ENCODE peak calls at places on chromosomes 6 and 20, in eight cellular contexts. E is CD8-positive, alpha-beta T cell; C is cardiac fibroblast; K is AG04450; Q is pancreas; S is HepG2; W is hepatocyte; G is epithelial cell of esophagus. N is an unnamed sample.

GRCh38 chr6:13048113-13048512 is 280.2 kb downstream of the TBC1D7 start:
- DNase-seq in E (no peak), C (no peak), K (no peak), Q (no peak), S (no peak), W (no peak), G (peak; percentile 59), N (no peak)

GRCh38 chr6:165662671-165663282 is at the start of gene PDE10A:
- DNase-seq in E (no peak), C (peak; percentile 89), K (no peak), Q (no peak), S (no peak), W (peak; percentile 56), G (peak; percentile 12), N (no peak)

GRCh38 chr6:45703041-45703739 is 312.5 kb downstream of the CLIC5 start:
- DNase-seq in E (no peak), C (no peak), K (peak; percentile 15), Q (no peak), S (no peak), W (no peak), G (peak; percentile 53), N (no peak)

GRCh38 chr6:163165922-163166321 is 248.6 kb upstream of the QKI start:
- DNase-seq in E (no peak), C (no peak), K (no peak), Q (no peak), S (no peak), W (no peak), G (no peak), N (no peak)

GRCh38 chr20:15882553-15882952 is 690.7 kb downstream of the KIF16B start:
- DNase-seq in E (no peak), C (no peak), K (no peak), Q (no peak), S (no peak), W (no peak), G (no peak), N (no peak)

GRCh38 chr6:140855520-140855919 is 1277.2 kb upstream of the GJE1 start:
- DNase-seq in E (no peak), C (no peak), K (no peak), Q (no peak), S (no peak), W (no peak), G (peak; percentile 41), N (no peak)

GRCh38 chr6:71012871-71013456 is 56.1 kb upstream of the B3GAT2 start:
- DNase-seq in E (no peak), C (peak; percentile 69), K (no peak), Q (no peak), S (peak; percentile 57), W (peak; percentile 70), G (peak; percentile 68), N (no peak)

GRCh38 chr20:49557449-49557848 is 10.5 kb downstream of the PTGIS start:
- DNase-seq in E (no peak), C (no peak), K (no peak), Q (no peak), S (no peak), W (no peak), G (no peak), N (no peak)

GRCh38 chr20:43662943-43663655 is 3.8 kb upstream of the MYBL2 start:
- DNase-seq in E (no peak), C (no peak), K (no peak), Q (no peak), S (no peak), W (peak; percentile 58), G (peak; percentile 82), N (no peak)

GRCh38 chr6:129732034-129732433 is 22.1 kb upstream of the ARHGAP18 start:
- DNase-seq in E (no peak), C (no peak), K (no peak), Q (no peak), S (no peak), W (no peak), G (peak; percentile 30), N (no peak)

GRCh38 chr6:106025655-106026054 is 60.5 kb upstream of the PRDM1 start:
- DNase-seq in E (no peak), C (no peak), K (no peak), Q (no peak), S (no peak), W (no peak), G (no peak), N (no peak)

GRCh38 chr20:57553376-57554018 is 7.4 kb upstream of the PCK1 start:
- DNase-seq in E (no peak), C (no peak), K (no peak), Q (no peak), S (no peak), W (no peak), G (no peak), N (no peak)

GRCh38 chr6:161128680-161129196 is 137.2 kb downstream of the MAP3K4 start:
- DNase-seq in E (no peak), C (no peak), K (peak; percentile 58), Q (no peak), S (no peak), W (no peak), G (peak; percentile 76), N (no peak)

GRCh38 chr6:13979284-13980171 is 54.8 kb downstream of the RNF182 start:
- DNase-seq in E (no peak), C (no peak), K (no peak), Q (no peak), S (no peak), W (no peak), G (no peak), N (no peak)

GRCh38 chr6:28135393-28135792 is 6.3 kb upstream of the ZKSCAN8 start:
- DNase-seq in E (no peak), C (no peak), K (no peak), Q (no peak), S (no peak), W (no peak), G (no peak), N (no peak)

GRCh38 chr20:46308258-46309157 is at the start of gene CDH22:
- DNase-seq in E (peak; percentile 9), C (peak; percentile 32), K (no peak), Q (peak; percentile 60), S (peak; percentile 48), W (peak; percentile 74), G (peak; percentile 36), N (peak; percentile 73)

GRCh38 chr20:40897177-40897700 is 131.4 kb upstream of the TOP1 start:
- DNase-seq in E (no peak), C (peak; percentile 26), K (peak; percentile 16), Q (no peak), S (no peak), W (peak; percentile 19), G (no peak), N (no peak)

GRCh38 chr20:57023997-57024396 is 242.4 kb downstream of the BMP7 start:
- DNase-seq in E (no peak), C (no peak), K (no peak), Q (no peak), S (no peak), W (no peak), G (no peak), N (no peak)

GRCh38 chr6:45822269-45822812 is 193.3 kb downstream of the CLIC5 start:
- DNase-seq in E (no peak), C (no peak), K (no peak), Q (no peak), S (no peak), W (no peak), G (no peak), N (no peak)

GRCh38 chr20:39825524-39825923 is 863.4 kb downstream of the DHX35 start:
- DNase-seq in E (no peak), C (no peak), K (no peak), Q (no peak), S (no peak), W (no peak), G (peak; percentile 97), N (no peak)

GRCh38 chr6:152356659-152357058 is 280.5 kb downstream of the SYNE1 start:
- DNase-seq in E (no peak), C (peak; percentile 74), K (no peak), Q (no peak), S (peak; percentile 63), W (peak; percentile 32), G (peak; percentile 66), N (no peak)

GRCh38 chr6:129485746-129486145 is 224.2 kb downstream of the ARHGAP18 start:
- DNase-seq in E (no peak), C (no peak), K (no peak), Q (no peak), S (no peak), W (no peak), G (no peak), N (no peak)

GRCh38 chr20:62887147-62887859 is 25.7 kb upstream of the TCFL5 start:
- DNase-seq in E (peak; percentile 23), C (peak; percentile 91), K (peak; percentile 82), Q (no peak), S (peak; percentile 50), W (peak; percentile 82), G (peak; percentile 89), N (no peak)

GRCh38 chr20:63934271-63935068 is 21.7 kb downstream of the UCKL1 start:
- DNase-seq in E (no peak), C (no peak), K (no peak), Q (no peak), S (no peak), W (no peak), G (no peak), N (no peak)
- TF ChIP-seq CTCF in E (no peak), C (peak; percentile 41), K (peak; percentile 41), Q (no peak), S (peak; percentile 63), W (no peak), G (peak; percentile 37), N (no peak)

GRCh38 chr6:137165375-137166246 is 7.8 kb downstream of the IL22RA2 start:
- DNase-seq in E (no peak), C (no peak), K (no peak), Q (peak; percentile 52), S (peak; percentile 35), W (no peak), G (peak; percentile 17), N (no peak)
- TF ChIP-seq CTCF in E (no peak), C (peak; percentile 46), K (peak; percentile 25), Q (peak; percentile 31), S (peak; percentile 67), W (no peak), G (peak; percentile 44), N (no peak)

GRCh38 chr6:37618916-37619605 is 78.6 kb downstream of the MDGA1 start:
- DNase-seq in E (no peak), C (no peak), K (no peak), Q (no peak), S (no peak), W (no peak), G (no peak), N (no peak)
- TF ChIP-seq CTCF in E (no peak), C (no peak), K (no peak), Q (no peak), S (no peak), W (no peak), G (no peak), N (no peak)

GRCh38 chr6:17908831-17909230 is 78.6 kb downstream of the KIF13A start:
- DNase-seq in E (no peak), C (peak; percentile 18), K (no peak), Q (no peak), S (peak; percentile 56), W (no peak), G (peak; percentile 52), N (no peak)

GRCh38 chr6:17910178-17910577 is 77.3 kb downstream of the KIF13A start:
- DNase-seq in E (no peak), C (no peak), K (no peak), Q (no peak), S (no peak), W (no peak), G (no peak), N (no peak)

GRCh38 chr6:17905611-17906592 is 81.5 kb downstream of the KIF13A start:
- DNase-seq in E (no peak), C (peak; percentile 36), K (no peak), Q (no peak), S (no peak), W (no peak), G (peak; percentile 64), N (no peak)

GRCh38 chr6:17904491-17905120 is 82.8 kb downstream of the KIF13A start:
- DNase-seq in E (no peak), C (no peak), K (no peak), Q (no peak), S (no peak), W (no peak), G (no peak), N (no peak)

GRCh38 chr6:17907467-17908229 is 79.8 kb downstream of the KIF13A start:
- DNase-seq in E (no peak), C (peak; percentile 97), K (peak; percentile 95), Q (no peak), S (peak; percentile 52), W (peak; percentile 64), G (peak; percentile 100), N (no peak)
- TF ChIP-seq CTCF in E (no peak), C (peak; percentile 39), K (peak; percentile 47), Q (no peak), S (no peak), W (no peak), G (peak; percentile 59), N (no peak)

N was measured in D721Med.